ENCODE peak calls at places on chromosome 10, in six cellular contexts. K, R, W, U, G and M are unnamed samples.

GRCh38 chr10:17094844-17095243 is 34.8 kb downstream of the CUBN start:
- DNase-seq in K (no peak), R (no peak), W (no peak), U (no peak), G (no peak), M (no peak)

GRCh38 chr10:91220954-91221696 is 662 bp downstream of the PCGF5 start:
- DNase-seq in K (peak; percentile 34), R (no peak), W (peak; percentile 41), U (peak; percentile 9), G (peak; percentile 10), M (peak; percentile 53)

GRCh38 chr10:47322300-47323061 is at the start of gene GDF2:
- DNase-seq in K (no peak), R (no peak), W (no peak), U (no peak), G (no peak), M (no peak)

GRCh38 chr10:37758074-37758473 is 99.3 kb downstream of the ZNF248 start:
- DNase-seq in K (no peak), R (no peak), W (no peak), U (no peak), G (no peak), M (no peak)

GRCh38 chr10:103504181-103504783 is 10.8 kb downstream of the NEURL1 start:
- DNase-seq in K (peak; percentile 60), R (no peak), W (peak; percentile 94), U (peak; percentile 98), G (peak; percentile 97), M (peak; percentile 25)

GRCh38 chr10:117968354-117969182 is 78.2 kb downstream of the RAB11FIP2 start:
- DNase-seq in K (no peak), R (no peak), W (no peak), U (no peak), G (no peak), M (peak; percentile 4)

GRCh38 chr10:71268247-71268691 is 50.8 kb upstream of the SLC29A3 start:
- DNase-seq in K (peak; percentile 82), R (no peak), W (no peak), U (peak; percentile 59), G (peak; percentile 39), M (peak; percentile 77)

GRCh38 chr10:73182568-73182967 is 14.6 kb downstream of the FAM149B1 start:
- DNase-seq in K (no peak), R (no peak), W (peak; percentile 36), U (peak; percentile 84), G (peak; percentile 78), M (peak; percentile 62)

GRCh38 chr10:96044686-96045085 is 1.3 kb downstream of the CCNJ start:
- DNase-seq in K (peak; percentile 18), R (no peak), W (peak; percentile 54), U (peak; percentile 46), G (peak; percentile 26), M (peak; percentile 75)

GRCh38 chr10:86400705-86401587 is 34.4 kb upstream of the GRID1 start:
- DNase-seq in K (no peak), R (no peak), W (no peak), U (peak; percentile 39), G (peak; percentile 25), M (peak; percentile 72)

GRCh38 chr10:95374597-95375209 is 83.9 kb upstream of the PDLIM1 start:
- DNase-seq in K (peak; percentile 88), R (no peak), W (peak; percentile 50), U (peak; percentile 64), G (peak; percentile 51), M (peak; percentile 80)

GRCh38 chr10:130395248-130395936 is 259.2 kb downstream of the GLRX3 start:
- DNase-seq in K (no peak), R (no peak), W (no peak), U (no peak), G (no peak), M (no peak)

GRCh38 chr10:19168584-19168983 is 120.0 kb downstream of the MALRD1 start:
- DNase-seq in K (peak; percentile 65), R (no peak), W (no peak), U (no peak), G (no peak), M (no peak)

GRCh38 chr10:55629792-55630490 is 731.1 kb downstream of the ZWINT start:
- DNase-seq in K (peak; percentile 77), R (no peak), W (peak; percentile 54), U (peak; percentile 51), G (peak; percentile 31), M (peak; percentile 67)

GRCh38 chr10:121788717-121789116 is 139.1 kb downstream of the ATE1 start:
- DNase-seq in K (no peak), R (no peak), W (no peak), U (no peak), G (no peak), M (no peak)

GRCh38 chr10:68597407-68597806 is 37.3 kb downstream of the TET1 start:
- DNase-seq in K (no peak), R (no peak), W (no peak), U (no peak), G (no peak), M (no peak)

GRCh38 chr10:68599754-68600040 is 39.6 kb downstream of the TET1 start:
- DNase-seq in K (no peak), R (no peak), W (no peak), U (no peak), G (no peak), M (no peak)

GRCh38 chr10:68598978-68599753 is 39.0 kb downstream of the TET1 start:
- DNase-seq in K (peak; percentile 36), R (no peak), W (no peak), U (peak; percentile 48), G (peak; percentile 33), M (peak; percentile 41)

GRCh38 chr10:68594405-68594804 is 34.3 kb downstream of the TET1 start:
- DNase-seq in K (no peak), R (no peak), W (no peak), U (peak; percentile 76), G (peak; percentile 66), M (peak; percentile 26)

DNA sequence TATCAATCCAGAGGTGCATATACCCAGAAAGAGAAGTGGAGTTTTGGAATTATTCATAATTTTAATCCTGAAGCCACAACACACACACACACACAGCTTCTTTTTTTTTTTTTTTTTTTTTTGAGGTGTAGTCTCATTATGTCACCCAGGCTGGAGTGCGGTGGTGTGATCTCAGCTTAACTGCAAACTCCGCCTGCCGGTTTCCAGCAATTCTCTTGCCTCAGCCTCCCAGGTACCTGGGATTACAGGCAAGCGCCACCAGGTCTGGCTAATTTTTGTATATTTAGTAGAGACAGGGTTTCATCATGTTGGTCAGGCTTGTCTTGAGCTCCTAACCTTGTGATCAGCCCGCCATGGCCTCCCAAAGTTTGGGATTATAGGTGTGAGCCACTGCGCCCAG is 35.4 kb downstream of the TET1 start:
- DNase-seq in K (peak; percentile 61), R (no peak), W (no peak), U (no peak), G (no peak), M (no peak)
- H3K79me2 ChIP-seq in K (peaks cover 8% of the 10 kb centered on the region), R (no peaks in the 10 kb centered on the region), W (no peaks in the 10 kb centered on the region), U (no peaks in the 10 kb centered on the region), G (no peaks in the 10 kb centered on the region), M (no peaks in the 10 kb centered on the region)

GRCh38 chr10:68721673-68721963 is 579 bp downstream of the CCAR1 start:
- DNase-seq in K (peak; percentile 48), R (no peak), W (no peak), U (no peak), G (no peak), M (no peak)
- H3K79me2 ChIP-seq in K (peaks cover 21% of the 10 kb centered on the region), R (peaks cover 35% of the 10 kb centered on the region), W (peaks cover 41% of the 10 kb centered on the region), U (peaks cover 31% of the 10 kb centered on the region), G (peaks cover 53% of the 10 kb centered on the region), M (peaks cover 56% of the 10 kb centered on the region)

GRCh38 chr10:93498196-93498595 is 1.8 kb downstream of the CEP55 start:
- DNase-seq in K (no peak), R (no peak), W (peak; percentile 18), U (no peak), G (no peak), M (no peak)
- H3K79me2 ChIP-seq in K (peaks cover 20% of the 10 kb centered on the region), R (peaks cover 36% of the 10 kb centered on the region), W (peaks cover 57% of the 10 kb centered on the region), U (peaks cover 39% of the 10 kb centered on the region), G (peaks cover 59% of the 10 kb centered on the region), M (peaks cover 49% of the 10 kb centered on the region)

GRCh38 chr10:116124777-116125176 is 148.2 kb downstream of the GFRA1 start:
- DNase-seq in K (no peak), R (no peak), W (no peak), U (no peak), G (no peak), M (no peak)
- H3K79me2 ChIP-seq in K (no peaks in the 10 kb centered on the region), R (no peaks in the 10 kb centered on the region), W (no peaks in the 10 kb centered on the region), U (no peaks in the 10 kb centered on the region), G (no peaks in the 10 kb centered on the region), M (no peaks in the 10 kb centered on the region)

DNA sequence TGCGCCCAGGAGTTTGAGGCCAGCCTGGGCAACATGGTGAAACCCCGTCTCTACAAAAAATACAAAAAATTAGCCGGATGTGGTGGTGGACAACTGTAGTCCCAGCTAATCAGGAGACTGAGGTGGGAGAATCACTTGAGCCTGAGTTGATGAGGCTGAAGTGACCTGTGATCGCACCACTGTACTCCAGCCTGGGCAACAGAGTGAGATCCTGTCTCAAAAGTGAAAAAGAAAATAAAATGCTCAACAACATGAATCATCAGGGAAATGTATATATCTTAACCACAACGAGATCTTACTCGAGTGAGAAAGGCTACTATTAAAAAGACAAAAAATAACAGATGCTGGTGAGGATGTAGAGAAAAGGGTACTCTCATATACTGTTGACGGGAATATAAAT is 72.7 kb downstream of the JMJD1C start:
- DNase-seq in K (no peak), R (no peak), W (no peak), U (no peak), G (no peak), M (no peak)
- H3K79me2 ChIP-seq in K (peaks cover 34% of the 10 kb centered on the region), R (peaks cover 72% of the 10 kb centered on the region), W (peaks cover 75% of the 10 kb centered on the region), U (peaks cover 42% of the 10 kb centered on the region), G (peaks cover 88% of the 10 kb centered on the region), M (peaks cover 100% of the 10 kb centered on the region)

DNA sequence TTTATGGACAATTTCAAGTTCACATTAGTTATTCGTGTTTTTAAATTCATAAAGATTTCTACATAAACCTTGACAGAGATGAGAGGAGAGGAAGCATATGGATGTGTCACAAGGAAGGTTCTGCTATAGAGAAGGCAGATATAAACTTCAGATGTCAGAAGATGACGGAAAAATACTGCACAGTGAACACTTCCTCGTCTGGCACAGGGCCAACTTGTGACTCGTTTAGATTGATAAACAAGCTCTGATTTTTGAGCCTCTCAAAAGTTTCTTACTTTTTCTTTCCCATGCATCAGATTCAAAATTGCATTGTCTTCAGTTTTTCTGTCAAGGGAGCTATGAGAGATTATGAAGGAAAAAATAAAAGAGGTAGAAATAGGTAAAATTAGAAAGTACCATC is 156.4 kb upstream of the MINDY3 start:
- DNase-seq in K (no peak), R (no peak), W (peak; percentile 12), U (no peak), G (no peak), M (no peak)
- H3K79me2 ChIP-seq in K (no peaks in the 10 kb centered on the region), R (no peaks in the 10 kb centered on the region), W (no peaks in the 10 kb centered on the region), U (no peaks in the 10 kb centered on the region), G (no peaks in the 10 kb centered on the region), M (no peaks in the 10 kb centered on the region)

GRCh38 chr10:14860782-14861181 is 17.9 kb upstream of the SUV39H2 start:
- DNase-seq in K (no peak), R (no peak), W (no peak), U (no peak), G (no peak), M (no peak)
- H3K79me2 ChIP-seq in K (no peaks in the 10 kb centered on the region), R (no peaks in the 10 kb centered on the region), W (no peaks in the 10 kb centered on the region), U (no peaks in the 10 kb centered on the region), G (no peaks in the 10 kb centered on the region), M (no peaks in the 10 kb centered on the region)